ENCODE peak calls at places on chromosomes 1 and 21, in six cellular contexts. P is endothelial cell of umbilical vein, M is GM12878, T is K562, D is H1, G is HCT116. Q is an unnamed sample.

GRCh38 chr21:27418338-27418737 is 451.4 kb upstream of the ADAMTS5 start:
- DNase-seq in P (no peak), M (no peak), T (no peak), D (no peak), G (no peak), Q (no peak)

GRCh38 chr1:56548566-56548965 is 30.8 kb downstream of the PLPP3 start:
- DNase-seq in P (no peak), M (no peak), T (no peak), D (no peak), G (no peak), Q (no peak)

GRCh38 chr21:18041012-18041411 is 203.6 kb upstream of the CHODL start:
- DNase-seq in P (peak; percentile 59), M (no peak), T (peak; percentile 2), D (no peak), G (no peak), Q (peak; percentile 2)

GRCh38 chr1:206005234-206005633 is 2.0 kb upstream of the RAB7B start:
- DNase-seq in P (no peak), M (no peak), T (no peak), D (no peak), G (no peak), Q (no peak)

GRCh38 chr1:79472067-79472656 is 465.6 kb upstream of the ADGRL4 start:
- DNase-seq in P (no peak), M (no peak), T (no peak), D (no peak), G (no peak), Q (no peak)

GRCh38 chr21:42108554-42108885 is 37.4 kb downstream of the UMODL1 start:
- DNase-seq in P (no peak), M (no peak), T (no peak), D (no peak), G (no peak), Q (no peak)

GRCh38 chr1:237492359-237492758 is 398.4 kb downstream of the ZP4 start:
- DNase-seq in P (no peak), M (no peak), T (no peak), D (no peak), G (no peak), Q (peak; percentile 37)

GRCh38 chr1:194813109-194813508 is 1626.7 kb upstream of the B3GALT2 start:
- DNase-seq in P (no peak), M (no peak), T (no peak), D (no peak), G (no peak), Q (no peak)

GRCh38 chr1:234758851-234759250 is 148.9 kb upstream of the IRF2BP2 start:
- DNase-seq in P (no peak), M (no peak), T (no peak), D (no peak), G (no peak), Q (no peak)

GRCh38 chr1:236103646-236104218 is 38.6 kb upstream of the GPR137B start:
- DNase-seq in P (peak; percentile 73), M (no peak), T (peak; percentile 86), D (no peak), G (no peak), Q (peak; percentile 55)

GRCh38 chr1:225426395-225427248 is 1.2 kb downstream of the LBR start:
- DNase-seq in P (peak; percentile 50), M (no peak), T (peak; percentile 52), D (no peak), G (no peak), Q (no peak)

GRCh38 chr1:38997901-38998190 is 6.8 kb downstream of the AKIRIN1 start:
- DNase-seq in P (no peak), M (no peak), T (no peak), D (no peak), G (no peak), Q (no peak)

GRCh38 chr1:213989740-213990472 is 2.1 kb downstream of the PROX1 start:
- DNase-seq in P (no peak), M (no peak), T (no peak), D (no peak), G (no peak), Q (no peak)

GRCh38 chr21:45513003-45513706 is 29.1 kb downstream of the SLC19A1 start:
- DNase-seq in P (no peak), M (no peak), T (no peak), D (no peak), G (no peak), Q (no peak)

GRCh38 chr1:151942882-151943281 is 33.6 kb upstream of the THEM4 start:
- DNase-seq in P (no peak), M (no peak), T (no peak), D (no peak), G (no peak), Q (no peak)

GRCh38 chr1:187474266-187474665 is 645.5 kb downstream of the PLA2G4A start:
- DNase-seq in P (peak; percentile 40), M (no peak), T (no peak), D (no peak), G (no peak), Q (no peak)

GRCh38 chr1:43822040-43822439 is 111.6 kb upstream of the ARTN start:
- DNase-seq in P (peak; percentile 83), M (no peak), T (no peak), D (peak; percentile 19), G (peak; percentile 90), Q (no peak)

GRCh38 chr1:237503292-237503691 is 387.4 kb downstream of the ZP4 start:
- DNase-seq in P (no peak), M (no peak), T (no peak), D (no peak), G (no peak), Q (no peak)

GRCh38 chr21:25896657-25897056 is 161.9 kb downstream of the GABPA start:
- DNase-seq in P (no peak), M (no peak), T (no peak), D (no peak), G (no peak), Q (peak; percentile 73)

GRCh38 chr1:236507022-236507700 is 16.6 kb upstream of the LGALS8 start:
- DNase-seq in P (peak; percentile 31), M (no peak), T (no peak), D (no peak), G (no peak), Q (no peak)

GRCh38 chr1:113166473-113166872 is 93.5 kb downstream of the LRIG2 start:
- DNase-seq in P (no peak), M (no peak), T (no peak), D (no peak), G (no peak), Q (no peak)

GRCh38 chr1:169484107-169484506 is 1.6 kb downstream of the SLC19A2 start:
- DNase-seq in P (no peak), M (no peak), T (peak; percentile 29), D (no peak), G (no peak), Q (no peak)

DNA sequence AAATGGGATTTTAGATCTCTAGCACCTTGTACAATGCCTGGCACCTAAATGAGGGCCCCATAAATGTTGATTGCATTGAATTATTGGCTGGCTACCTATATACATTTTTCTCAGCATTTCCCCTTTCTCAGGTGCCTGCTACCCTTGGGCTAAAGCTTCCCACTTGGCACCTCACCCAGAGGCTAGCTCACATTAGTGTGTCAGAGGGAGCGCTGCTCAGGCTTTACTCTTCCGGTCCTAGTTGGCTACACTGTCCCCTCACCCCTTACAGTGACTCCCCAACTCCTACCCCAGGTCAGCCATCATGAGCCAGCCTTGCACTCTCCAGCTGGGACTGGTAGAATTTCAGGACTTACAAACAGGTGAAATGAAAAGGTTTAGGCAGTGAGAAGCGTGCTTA is 9.5 kb downstream of the TRAF5 start:
- DNase-seq in P (no peak), M (no peak), T (no peak), D (no peak), G (no peak), Q (no peak)
- H3K9ac ChIP-seq in P (no peak overlapping the region), M (no peak overlapping the region), T (no peak overlapping the region), D (no peak overlapping the region), G (no peak overlapping the region), Q (no peak overlapping the region)

GRCh38 chr1:11026903-11027302 is 14.4 kb downstream of the TARDBP start:
- DNase-seq in P (no peak), M (no peak), T (no peak), D (no peak), G (no peak), Q (no peak)

GRCh38 chr1:11024545-11024944 is 12.1 kb downstream of the TARDBP start:
- DNase-seq in P (no peak), M (no peak), T (no peak), D (no peak), G (no peak), Q (no peak)

GRCh38 chr1:11027316-11027715 is 14.9 kb downstream of the TARDBP start:
- DNase-seq in P (no peak), M (no peak), T (no peak), D (no peak), G (no peak), Q (no peak)

GRCh38 chr1:11025618-11026017 is 13.2 kb downstream of the TARDBP start:
- DNase-seq in P (no peak), M (no peak), T (no peak), D (no peak), G (no peak), Q (no peak)

GRCh38 chr1:11026052-11026451 is 13.6 kb downstream of the TARDBP start:
- DNase-seq in P (no peak), M (no peak), T (no peak), D (no peak), G (no peak), Q (no peak)
- TF ChIP-seq POLR2AphosphoS5 in P (no peak), M (no peak), T (no peak), D (no peak), G (no peak), Q (no peak)

GRCh38 chr1:14925336-14926136 is 228.0 kb upstream of the TMEM51 start:
- DNase-seq in P (no peak), M (no peak), T (no peak), D (no peak), G (no peak), Q (no peak)

GRCh38 chr1:14924012-14924452 is 229.5 kb upstream of the TMEM51 start:
- DNase-seq in P (peak; percentile 20), M (no peak), T (peak; percentile 78), D (no peak), G (peak; percentile 6), Q (no peak)

GRCh38 chr1:14926214-14926613 is 227.3 kb upstream of the TMEM51 start:
- DNase-seq in P (no peak), M (no peak), T (no peak), D (no peak), G (no peak), Q (no peak)

GRCh38 chr1:14923400-14924011 is 230.0 kb upstream of the TMEM51 start:
- DNase-seq in P (no peak), M (no peak), T (no peak), D (no peak), G (no peak), Q (no peak)

GRCh38 chr1:14924455-14925325 is 228.9 kb upstream of the TMEM51 start:
- DNase-seq in P (peak; percentile 45), M (no peak), T (peak; percentile 72), D (no peak), G (no peak), Q (no peak)
- TF ChIP-seq EZH2 in P (no peak), M (no peak), T (no peak), D (no peak), G (no peak), Q (no peak)

DNA sequence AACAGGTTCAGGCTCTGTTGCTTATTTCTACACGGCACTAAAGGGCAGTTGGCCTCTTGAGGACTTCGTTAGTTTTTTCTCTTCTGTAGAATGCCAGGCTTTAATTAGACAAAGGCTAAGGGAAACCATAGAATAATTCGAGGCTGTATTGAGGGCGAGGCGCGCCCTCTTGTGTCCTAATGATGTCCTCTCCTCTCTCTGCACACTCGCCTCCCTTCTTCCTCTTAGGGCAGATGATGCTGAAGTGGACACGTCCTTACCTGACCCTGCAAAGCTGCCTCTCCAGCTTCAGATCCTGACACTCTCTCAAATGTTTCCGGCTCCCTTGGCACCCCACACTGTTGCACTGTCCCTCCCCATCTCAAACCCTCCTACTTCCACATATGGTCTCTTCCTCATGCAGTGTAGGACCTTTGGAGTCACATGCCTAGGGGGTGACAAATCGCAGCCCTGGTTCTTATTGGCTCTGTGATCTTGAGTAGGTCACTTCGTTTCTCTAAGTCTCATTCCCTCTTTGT is 1.9 kb upstream of the ZSCAN20 start:
- DNase-seq in P (peak; percentile 81), M (no peak), T (peak; percentile 83), D (peak; percentile 46), G (peak; percentile 72), Q (peak; percentile 22)
- H3K9ac ChIP-seq in P (no peak overlapping the region), M (no peak overlapping the region), T (no peak overlapping the region), D (no peak overlapping the region), G (no peak overlapping the region), Q (no peak overlapping the region)

Q was measured in SK-N-MC.